ENCODE peak calls at places on chromosomes 12 and 14, in five cellular contexts. H is hepatocyte; L is naive thymus-derived CD4-positive, alpha-beta T cell; Q is H4; S is GM20000. U is an unnamed sample.

GRCh38 chr14:34301107-34301734 is 160.8 kb downstream of the SPTSSA start:
- DNase-seq in H (peak; percentile 68), S (peak; percentile 35), Q (peak; percentile 65), L (no peak), U (peak; percentile 36)

GRCh38 chr14:87829543-87829942 is 163.4 kb downstream of the GALC start:
- DNase-seq in Q (no peak), H (no peak), L (no peak), S (no peak), U (no peak)

GRCh38 chr12:113680868-113681267 is 209.2 kb upstream of the LHX5 start:
- DNase-seq in S (no peak), Q (no peak), H (no peak), L (no peak), U (no peak)

GRCh38 chr12:32446306-32447119 is 47.2 kb downstream of the FGD4 start:
- DNase-seq in H (peak; percentile 13), L (no peak), Q (no peak), S (no peak), U (no peak)

GRCh38 chr12:108297424-108297823 is 41.7 kb downstream of the CMKLR1 start:
- DNase-seq in L (no peak), H (no peak), Q (no peak), S (no peak), U (no peak)

GRCh38 chr12:19236656-19237055 is 107.1 kb downstream of the PLEKHA5 start:
- DNase-seq in S (no peak), Q (peak; percentile 63), H (no peak), L (no peak), U (no peak)

GRCh38 chr12:13559318-13559978 is 362.9 kb downstream of the EMP1 start:
- DNase-seq in Q (no peak), S (no peak), L (no peak), H (no peak), U (peak; percentile 30)

GRCh38 chr12:46367351-46368029 is 5.1 kb downstream of the SLC38A2 start:
- DNase-seq in S (no peak), L (no peak), Q (no peak), H (no peak), U (no peak)

GRCh38 chr12:49626836-49627235 is 3.5 kb downstream of the PRPF40B start:
- DNase-seq in L (no peak), Q (no peak), S (no peak), H (no peak), U (no peak)

GRCh38 chr12:24742378-24742777 is 206.5 kb downstream of the BCAT1 start:
- DNase-seq in H (no peak), L (no peak), S (peak; percentile 20), Q (no peak), U (no peak)

GRCh38 chr14:104728631-104729030 is 4.6 kb downstream of the ADSS1 start:
- DNase-seq in H (no peak), Q (no peak), S (no peak), L (no peak), U (no peak)

GRCh38 chr12:70748809-70749208 is 111.6 kb upstream of the PTPRB start:
- DNase-seq in H (no peak), S (no peak), Q (no peak), L (no peak), U (peak; percentile 59)

GRCh38 chr12:57107456-57107855 is 3.7 kb downstream of the STAT6 start:
- DNase-seq in H (peak; percentile 5), S (no peak), L (no peak), Q (no peak), U (no peak)

GRCh38 chr14:65849096-65849495 is 436.6 kb downstream of the FUT8 start:
- DNase-seq in Q (no peak), H (no peak), L (no peak), S (no peak), U (no peak)

GRCh38 chr12:66823857-66824570 is 145.1 kb upstream of the GRIP1 start:
- DNase-seq in H (peak; percentile 34), S (no peak), L (no peak), Q (peak; percentile 88), U (no peak)

GRCh38 chr12:126772171-126772864 is 1494.7 kb upstream of the TMEM132C start:
- DNase-seq in L (no peak), S (peak; percentile 34), H (no peak), Q (peak; percentile 97), U (peak; percentile 31)

GRCh38 chr14:52272375-52272774 is 4.9 kb downstream of the PTGDR start:
- DNase-seq in S (peak; percentile 53), L (no peak), H (no peak), Q (peak; percentile 29), U (peak; percentile 40)

GRCh38 chr14:59829469-59829868 is 41.1 kb downstream of the RTN1 start:
- DNase-seq in Q (peak; percentile 15), S (no peak), H (no peak), L (no peak), U (no peak)

GRCh38 chr12:51480978-51481377 is 56.3 kb downstream of the SLC4A8 start:
- DNase-seq in S (peak; percentile 53), Q (no peak), H (no peak), L (no peak), U (no peak)

GRCh38 chr12:119090276-119090675 is 88.5 kb upstream of the HSPB8 start:
- DNase-seq in S (no peak), L (no peak), H (no peak), Q (no peak), U (no peak)